ENCODE peak calls at places on chromosomes 7 and 10, in five cellular contexts. One of them, this sample, is unnamed.

GRCh38 chr10:49713266-49713665 is 33.8 kb downstream of the C10orf53 start:
- DNase-seq in fibroblast of pulmonary artery: no peak
- DNase-seq in suprapubic skin: peak
- DNase-seq in endothelial cell of umbilical vein: no peak
- DNase-seq in AG09319: no peak
- DNase-seq in this sample: no peak

GRCh38 chr10:68560916-68561691 is 967 bp downstream of the TET1 start:
- DNase-seq in AG09319: no peak
- DNase-seq in suprapubic skin: no peak
- DNase-seq in fibroblast of pulmonary artery: no peak
- DNase-seq in endothelial cell of umbilical vein: no peak
- DNase-seq in this sample: no peak

GRCh38 chr7:46682841-46683624 is 762.0 kb upstream of the IGFBP3 start:
- DNase-seq in AG09319: peak
- DNase-seq in endothelial cell of umbilical vein: no peak
- DNase-seq in fibroblast of pulmonary artery: peak
- DNase-seq in suprapubic skin: no peak
- DNase-seq in this sample: no peak

GRCh38 chr10:79224263-79224949 is 122.9 kb upstream of the PPIF start:
- DNase-seq in fibroblast of pulmonary artery: no peak
- DNase-seq in suprapubic skin: no peak
- DNase-seq in AG09319: no peak
- DNase-seq in endothelial cell of umbilical vein: no peak
- DNase-seq in this sample: no peak

GRCh38 chr10:129642427-129642826 is 175.4 kb downstream of the MGMT start:
- DNase-seq in suprapubic skin: no peak
- DNase-seq in endothelial cell of umbilical vein: no peak
- DNase-seq in fibroblast of pulmonary artery: no peak
- DNase-seq in AG09319: no peak
- DNase-seq in this sample: no peak

GRCh38 chr7:112116894-112117293 is 89.3 kb downstream of the DOCK4 start:
- DNase-seq in suprapubic skin: no peak
- DNase-seq in endothelial cell of umbilical vein: no peak
- DNase-seq in fibroblast of pulmonary artery: no peak
- DNase-seq in AG09319: no peak
- DNase-seq in this sample: no peak

GRCh38 chr7:95535647-95536046 is 49.9 kb downstream of the ASB4 start:
- DNase-seq in AG09319: no peak
- DNase-seq in fibroblast of pulmonary artery: no peak
- DNase-seq in suprapubic skin: no peak
- DNase-seq in endothelial cell of umbilical vein: no peak
- DNase-seq in this sample: no peak

GRCh38 chr10:24661374-24661773 is 62.3 kb downstream of the ARHGAP21 start:
- DNase-seq in endothelial cell of umbilical vein: no peak
- DNase-seq in suprapubic skin: no peak
- DNase-seq in fibroblast of pulmonary artery: no peak
- DNase-seq in AG09319: no peak
- DNase-seq in this sample: no peak

GRCh38 chr7:102253076-102253972 is 33.3 kb upstream of the SH2B2 start:
- DNase-seq in suprapubic skin: no peak
- DNase-seq in endothelial cell of umbilical vein: no peak
- DNase-seq in fibroblast of pulmonary artery: no peak
- DNase-seq in AG09319: no peak
- DNase-seq in this sample: no peak

GRCh38 chr7:98011996-98012395 is 22.0 kb upstream of the OCM2 start:
- DNase-seq in AG09319: no peak
- DNase-seq in fibroblast of pulmonary artery: no peak
- DNase-seq in endothelial cell of umbilical vein: no peak
- DNase-seq in suprapubic skin: no peak
- DNase-seq in this sample: no peak

GRCh38 chr7:91852263-91852741 is 28.2 kb downstream of the MTERF1 start:
- DNase-seq in endothelial cell of umbilical vein: peak
- DNase-seq in fibroblast of pulmonary artery: peak
- DNase-seq in suprapubic skin: no peak
- DNase-seq in AG09319: no peak
- DNase-seq in this sample: no peak

GRCh38 chr10:60444494-60445064 is 54.9 kb upstream of the ANK3 start:
- DNase-seq in fibroblast of pulmonary artery: peak
- DNase-seq in suprapubic skin: no peak
- DNase-seq in endothelial cell of umbilical vein: peak
- DNase-seq in AG09319: no peak
- DNase-seq in this sample: no peak

GRCh38 chr7:149666360-149666905 is 107.0 kb downstream of the ZNF467 start:
- DNase-seq in AG09319: no peak
- DNase-seq in fibroblast of pulmonary artery: no peak
- DNase-seq in suprapubic skin: no peak
- DNase-seq in endothelial cell of umbilical vein: no peak
- DNase-seq in this sample: no peak

GRCh38 chr10:22615819-22616499 is 98.4 kb downstream of the PIP4K2A start:
- DNase-seq in suprapubic skin: no peak
- DNase-seq in fibroblast of pulmonary artery: no peak
- DNase-seq in endothelial cell of umbilical vein: no peak
- DNase-seq in AG09319: no peak
- DNase-seq in this sample: no peak

GRCh38 chr10:35412900-35413491 is 76.7 kb downstream of the CCNY start:
- DNase-seq in AG09319: no peak
- DNase-seq in endothelial cell of umbilical vein: peak
- DNase-seq in suprapubic skin: no peak
- DNase-seq in fibroblast of pulmonary artery: peak
- DNase-seq in this sample: no peak

GRCh38 chr10:43852141-43852540 is 203.5 kb upstream of the ZNF32 start:
- DNase-seq in endothelial cell of umbilical vein: no peak
- DNase-seq in suprapubic skin: no peak
- DNase-seq in fibroblast of pulmonary artery: no peak
- DNase-seq in AG09319: no peak
- DNase-seq in this sample: no peak

GRCh38 chr10:75150656-75151055 is 39.2 kb downstream of the SAMD8 start:
- DNase-seq in AG09319: no peak
- DNase-seq in endothelial cell of umbilical vein: no peak
- DNase-seq in suprapubic skin: no peak
- DNase-seq in fibroblast of pulmonary artery: no peak
- DNase-seq in this sample: no peak

GRCh38 chr7:141597966-141598365 is 46.8 kb downstream of the AGK start:
- DNase-seq in AG09319: no peak
- DNase-seq in fibroblast of pulmonary artery: no peak
- DNase-seq in endothelial cell of umbilical vein: no peak
- DNase-seq in suprapubic skin: no peak
- DNase-seq in this sample: no peak

GRCh38 chr7:141600607-141601006 is 49.4 kb downstream of the AGK start:
- DNase-seq in AG09319: no peak
- DNase-seq in endothelial cell of umbilical vein: no peak
- DNase-seq in fibroblast of pulmonary artery: no peak
- DNase-seq in suprapubic skin: no peak
- DNase-seq in this sample: no peak

GRCh38 chr7:141598408-141598807 is 47.2 kb downstream of the AGK start:
- DNase-seq in fibroblast of pulmonary artery: no peak
- DNase-seq in AG09319: no peak
- DNase-seq in suprapubic skin: no peak
- DNase-seq in endothelial cell of umbilical vein: no peak
- DNase-seq in this sample: no peak

GRCh38 chr7:141600139-141600538 is 48.9 kb downstream of the AGK start:
- DNase-seq in endothelial cell of umbilical vein: no peak
- DNase-seq in AG09319: no peak
- DNase-seq in suprapubic skin: no peak
- DNase-seq in fibroblast of pulmonary artery: no peak
- DNase-seq in this sample: no peak
- TF ChIP-seq CTCF in endothelial cell of umbilical vein: no peak
- TF ChIP-seq CTCF in AG09319: no peak
- TF ChIP-seq CTCF in suprapubic skin: no peak
- TF ChIP-seq CTCF in fibroblast of pulmonary artery: no peak
- TF ChIP-seq CTCF in this sample: no peak

GRCh38 chr10:132371641-132372081 is 25.3 kb upstream of the PWWP2B start:
- DNase-seq in AG09319: no peak
- DNase-seq in suprapubic skin: peak
- DNase-seq in fibroblast of pulmonary artery: no peak
- DNase-seq in endothelial cell of umbilical vein: no peak
- DNase-seq in this sample: no peak
- TF ChIP-seq CTCF in AG09319: peak
- TF ChIP-seq CTCF in suprapubic skin: no peak
- TF ChIP-seq CTCF in fibroblast of pulmonary artery: peak
- TF ChIP-seq CTCF in endothelial cell of umbilical vein: peak
- TF ChIP-seq CTCF in this sample: peak

DNA sequence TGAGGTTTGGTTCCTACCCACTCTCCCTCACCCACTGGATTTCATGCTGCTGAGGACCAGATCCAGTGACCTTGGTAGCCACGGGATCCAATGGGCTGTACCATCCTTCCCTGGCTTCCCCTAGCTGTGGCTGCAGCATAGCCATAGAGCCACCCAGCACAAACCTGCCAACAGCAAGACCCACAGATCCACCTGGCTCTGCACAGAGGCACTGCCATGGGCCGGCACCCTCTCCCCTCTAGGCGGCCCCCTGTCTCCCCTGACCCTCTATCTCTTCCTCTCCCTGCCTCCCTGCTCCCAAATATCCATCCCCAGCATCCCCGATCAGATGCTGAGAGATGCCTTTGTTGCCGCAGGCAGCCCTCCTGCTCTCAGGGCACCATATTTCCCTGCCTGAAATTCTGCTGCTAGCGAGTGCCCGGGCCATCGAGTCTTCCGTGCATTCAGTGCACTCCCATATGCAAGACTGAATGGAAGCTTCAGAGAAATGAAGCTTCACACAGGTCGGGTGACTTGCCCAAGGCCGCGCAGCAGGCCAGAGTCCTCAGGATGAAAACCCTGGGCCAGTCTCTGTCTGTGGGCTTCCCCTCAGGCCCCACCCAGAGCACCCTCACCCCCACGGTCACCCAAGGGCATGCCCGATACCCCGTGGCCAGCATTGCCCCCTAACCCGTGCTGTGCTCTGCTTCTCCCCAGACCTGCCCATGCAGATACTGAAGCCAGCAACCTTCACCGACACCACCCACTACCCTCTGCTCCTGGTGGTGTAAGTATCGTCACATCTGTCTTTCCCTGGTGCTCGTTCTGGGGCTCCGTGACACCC is 130.8 kb downstream of the PAXIP1 start:
- DNase-seq in AG09319: no peak
- DNase-seq in fibroblast of pulmonary artery: no peak
- DNase-seq in suprapubic skin: no peak
- DNase-seq in endothelial cell of umbilical vein: no peak
- DNase-seq in this sample: no peak
- TF ChIP-seq CTCF in AG09319: no peak
- TF ChIP-seq CTCF in fibroblast of pulmonary artery: no peak
- TF ChIP-seq CTCF in suprapubic skin: no peak
- TF ChIP-seq CTCF in endothelial cell of umbilical vein: no peak
- TF ChIP-seq CTCF in this sample: no peak

DNA sequence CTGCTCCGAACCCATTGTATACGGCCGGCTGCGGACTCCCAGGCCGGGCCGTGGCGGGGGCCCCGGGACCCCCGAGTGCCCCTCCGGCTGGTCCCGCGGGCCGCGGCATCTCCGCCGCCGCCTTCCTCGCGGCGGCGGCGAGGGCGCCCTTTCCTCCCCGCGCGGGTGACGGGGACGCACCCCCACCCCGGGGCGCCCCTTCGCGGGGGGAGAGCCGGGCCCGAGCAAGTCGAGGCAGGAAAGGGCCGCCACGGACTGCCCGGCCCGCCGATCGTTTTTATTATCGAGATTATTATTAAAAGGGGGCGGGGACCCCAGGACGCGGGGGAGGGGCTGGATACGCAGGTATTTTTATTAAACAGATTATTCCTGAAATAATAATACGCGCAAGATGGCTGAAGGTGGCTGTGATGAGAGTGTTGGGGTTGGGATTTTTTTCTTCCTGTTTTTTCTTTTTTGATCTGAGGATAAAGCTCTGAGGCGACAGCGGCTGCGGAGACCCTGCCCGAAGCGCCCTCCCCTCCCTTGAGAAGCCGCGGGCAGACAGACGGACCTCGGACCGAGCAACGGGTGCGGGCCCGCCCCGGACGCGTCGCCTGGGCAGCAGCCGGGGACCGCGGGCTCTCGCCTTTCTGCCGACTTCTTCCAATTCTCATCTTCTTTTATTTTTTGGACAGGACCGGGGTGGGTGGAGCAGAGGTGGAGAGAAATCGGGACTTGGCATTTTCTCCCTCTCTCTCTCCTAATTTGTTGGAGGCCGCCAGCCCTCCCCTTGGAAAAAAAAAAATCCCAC is 1.5 kb upstream of the TRIM8 start:
- DNase-seq in suprapubic skin: no peak
- DNase-seq in AG09319: peak
- DNase-seq in endothelial cell of umbilical vein: peak
- DNase-seq in fibroblast of pulmonary artery: peak
- DNase-seq in this sample: peak
- TF ChIP-seq CTCF in suprapubic skin: no peak
- TF ChIP-seq CTCF in AG09319: no peak
- TF ChIP-seq CTCF in endothelial cell of umbilical vein: no peak
- TF ChIP-seq CTCF in fibroblast of pulmonary artery: no peak
- TF ChIP-seq CTCF in this sample: no peak

GRCh38 chr7:130240240-130240639 is 26.4 kb upstream of the CPA2 start:
- DNase-seq in AG09319: no peak
- DNase-seq in suprapubic skin: no peak
- DNase-seq in fibroblast of pulmonary artery: no peak
- DNase-seq in endothelial cell of umbilical vein: no peak
- DNase-seq in this sample: no peak

DNA sequence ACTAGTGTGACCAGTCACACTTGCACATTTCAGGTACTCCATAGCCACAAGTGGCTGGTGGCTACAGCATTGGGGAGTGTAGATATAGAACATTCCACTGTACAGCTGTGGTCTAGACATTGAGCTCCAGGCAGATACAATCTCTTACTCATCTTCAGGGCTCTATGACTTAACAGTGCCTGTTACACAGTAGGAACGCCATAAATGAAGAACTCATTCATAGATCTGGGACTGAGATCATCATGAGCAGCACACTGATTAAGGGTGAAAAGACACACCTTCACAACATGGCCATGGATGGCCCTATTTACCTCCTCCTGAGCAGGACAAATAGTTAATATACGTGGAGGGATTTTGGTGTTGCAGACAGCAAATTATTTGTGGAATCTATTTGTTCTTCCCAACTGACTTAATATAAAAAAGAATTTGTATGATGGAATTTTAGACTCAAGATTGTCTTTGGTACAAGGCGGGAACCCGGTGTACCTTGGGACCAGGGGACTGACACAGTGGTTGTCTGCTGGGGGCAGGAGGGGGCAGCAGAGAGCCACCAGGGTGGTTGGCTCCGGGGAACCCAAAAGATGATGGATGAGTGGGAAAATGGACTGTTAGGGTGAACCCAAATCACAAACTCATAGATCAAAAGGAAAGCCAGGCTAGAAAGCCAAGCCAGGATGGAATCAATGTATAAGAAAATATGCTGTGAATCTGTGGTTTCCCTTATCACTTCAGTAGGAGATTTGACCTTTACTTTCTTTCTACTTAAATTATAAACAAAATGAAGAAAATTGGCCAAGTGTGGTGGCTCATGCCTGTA is 24.3 kb upstream of the CPA2 start:
- DNase-seq in fibroblast of pulmonary artery: peak
- DNase-seq in AG09319: peak
- DNase-seq in endothelial cell of umbilical vein: peak
- DNase-seq in suprapubic skin: no peak
- DNase-seq in this sample: peak
- TF ChIP-seq CTCF in fibroblast of pulmonary artery: peak
- TF ChIP-seq CTCF in AG09319: peak
- TF ChIP-seq CTCF in endothelial cell of umbilical vein: peak
- TF ChIP-seq CTCF in suprapubic skin: peak
- TF ChIP-seq CTCF in this sample: peak

DNA sequence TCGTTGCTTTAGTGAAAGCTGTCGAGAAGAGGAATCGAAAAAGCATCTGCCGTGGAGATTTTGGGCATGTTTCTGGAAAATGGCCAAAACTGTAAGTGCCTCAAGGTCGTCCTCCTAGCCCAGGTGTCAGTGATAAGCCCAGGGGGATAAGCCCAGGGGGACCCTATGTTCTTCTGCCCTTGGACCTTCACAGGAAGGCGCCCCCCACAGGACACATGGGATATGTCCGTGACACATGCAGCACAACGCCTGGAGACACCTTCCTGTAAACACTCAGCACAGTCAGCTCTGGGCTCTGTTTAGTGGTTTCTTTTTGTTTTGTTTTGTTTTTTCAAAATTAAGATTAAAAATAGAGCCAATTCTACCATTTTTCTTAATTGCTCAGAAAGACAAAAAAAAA is 272.7 kb downstream of the KLF6 start:
- DNase-seq in suprapubic skin: no peak
- DNase-seq in AG09319: no peak
- DNase-seq in fibroblast of pulmonary artery: no peak
- DNase-seq in endothelial cell of umbilical vein: no peak
- DNase-seq in this sample: no peak
- TF ChIP-seq CTCF in suprapubic skin: no peak
- TF ChIP-seq CTCF in AG09319: no peak
- TF ChIP-seq CTCF in fibroblast of pulmonary artery: no peak
- TF ChIP-seq CTCF in endothelial cell of umbilical vein: no peak
- TF ChIP-seq CTCF in this sample: no peak

This sample was measured in natural killer cell.